ENCODE peak calls at places on chromosomes 5 and 9, in seven cellular contexts. K is B cell, W is dermis microvascular lymphatic vessel endothelial cell, T is substantia nigra, Y is heart right ventricle, M is nucleus accumbens, L is HEK293T. S is an unnamed sample.

GRCh38 chr9:73685786-73686185 is 534.1 kb downstream of the ANXA1 start:
- DNase-seq in L (no peak), Y (no peak), T (no peak), K (no peak), M (no peak), W (no peak), S (no peak)

GRCh38 chr5:125148706-125149105 is 402.3 kb upstream of the ZNF608 start:
- DNase-seq in Y (no peak), W (no peak), K (no peak), M (no peak), L (no peak), T (no peak), S (peak)

GRCh38 chr5:149130121-149130931 is 11.0 kb upstream of the ABLIM3 start:
- DNase-seq in L (no peak), K (no peak), M (no peak), W (no peak), T (no peak), Y (no peak), S (no peak)

GRCh38 chr9:124486778-124487490 is 20.3 kb downstream of the NR5A1 start:
- DNase-seq in K (no peak), Y (no peak), L (no peak), M (no peak), W (no peak), T (no peak), S (no peak)

GRCh38 chr9:84296146-84296843 is 44.3 kb downstream of the SLC28A3 start:
- DNase-seq in Y (no peak), M (no peak), W (no peak), K (peak), T (no peak), L (no peak), S (no peak)

GRCh38 chr5:67160985-67161384 is 35.6 kb downstream of the CD180 start:
- DNase-seq in M (no peak), T (no peak), Y (no peak), W (no peak), K (no peak), L (no peak), S (peak)

GRCh38 chr9:92720807-92721535 is 43.7 kb downstream of the BICD2 start:
- DNase-seq in W (no peak), M (no peak), K (peak), Y (peak), T (no peak), L (no peak), S (no peak)

GRCh38 chr9:98057095-98057799 is 715 bp downstream of the NANS start:
- DNase-seq in K (no peak), M (no peak), L (peak), W (no peak), T (no peak), Y (no peak), S (no peak)

GRCh38 chr9:93132287-93132927 is 1.6 kb downstream of the NINJ1 start:
- DNase-seq in T (no peak), L (no peak), M (no peak), W (no peak), Y (peak), K (no peak), S (no peak)

GRCh38 chr9:90964101-90965020 is 162.7 kb downstream of the SYK start:
- DNase-seq in Y (no peak), L (no peak), M (no peak), T (no peak), W (no peak), K (peak), S (peak)

GRCh38 chr5:89090021-89090420 is 207.0 kb upstream of the MEF2C start:
- DNase-seq in W (no peak), M (no peak), T (no peak), K (no peak), Y (no peak), L (no peak), S (no peak)

GRCh38 chr9:72951043-72951442 is 1.8 kb downstream of the ALDH1A1 start:
- DNase-seq in M (no peak), L (no peak), T (no peak), W (no peak), K (no peak), Y (no peak), S (no peak)

GRCh38 chr5:80988419-80988925 is 28.3 kb downstream of the RASGRF2 start:
- DNase-seq in L (no peak), T (no peak), M (no peak), W (no peak), Y (no peak), K (no peak), S (no peak)

GRCh38 chr5:81675420-81675819 is 75.5 kb downstream of the SSBP2 start:
- DNase-seq in M (no peak), K (no peak), L (no peak), W (no peak), T (no peak), Y (no peak), S (no peak)

GRCh38 chr9:126756876-126757415 is 47.9 kb upstream of the ZBTB43 start:
- DNase-seq in K (no peak), W (no peak), T (no peak), Y (no peak), M (no peak), L (no peak), S (no peak)

GRCh38 chr9:93126151-93126781 is 7.8 kb downstream of the NINJ1 start:
- DNase-seq in W (no peak), Y (no peak), K (no peak), L (no peak), T (no peak), M (no peak), S (no peak)

GRCh38 chr9:37309136-37309535 is 113.4 kb upstream of the GRHPR start:
- DNase-seq in L (peak), M (no peak), W (no peak), K (peak), Y (no peak), T (no peak), S (no peak)

GRCh38 chr9:131678499-131679111 is 61.3 kb downstream of the RAPGEF1 start:
- DNase-seq in T (no peak), W (no peak), M (no peak), Y (peak), K (peak), L (peak), S (peak)

GRCh38 chr9:134192951-134193731 is 28.8 kb upstream of the RNU6ATAC start:
- DNase-seq in T (no peak), W (no peak), L (no peak), M (no peak), Y (no peak), K (no peak), S (no peak)

GRCh38 chr9:118961857-118962256 is 407.4 kb downstream of the BRINP1 start:
- DNase-seq in W (no peak), M (no peak), T (no peak), L (no peak), K (no peak), Y (no peak), S (no peak)

GRCh38 chr5:94623026-94623425 is 4.6 kb downstream of the SLF1 start:
- DNase-seq in K (no peak), Y (no peak), M (no peak), W (no peak), L (no peak), T (no peak), S (peak)